ENCODE peak calls at places on chromosome 17, in seven cellular contexts. S is stromal cell of bone marrow; G is progenitor cell of endocrine pancreas; O is GM03348; B is HuH-7; E is IMR-90; V is activated CD8-positive, alpha-beta memory T cell treated with anti-CD3 and anti-CD28 coated beads for 1 hour. M is an unnamed sample.

GRCh38 chr17:82315703-82316358 is 1.6 kb downstream of the CD7 start:
- DNase-seq in G (no peak), S (no peak), V (no peak), O (no peak), E (no peak), B (no peak), M (no peak)

GRCh38 chr17:82053556-82054263 is 2.0 kb downstream of the GPS1 start:
- DNase-seq in E (no peak), B (no peak), G (no peak), V (no peak), S (no peak), O (no peak), M (no peak)

GRCh38 chr17:81260641-81261040 is 21.5 kb downstream of the NDUFAF8 start:
- DNase-seq in G (no peak), V (no peak), S (no peak), E (no peak), B (no peak), O (no peak), M (no peak)

GRCh38 chr17:33696102-33696501 is 403.0 kb upstream of the ASIC2 start:
- DNase-seq in E (no peak), G (no peak), V (no peak), O (no peak), S (no peak), B (no peak), M (no peak)

GRCh38 chr17:80113033-80113484 is 11.7 kb downstream of the GAA start:
- DNase-seq in E (no peak), V (no peak), S (no peak), G (no peak), O (no peak), B (no peak), M (no peak)

GRCh38 chr17:3913531-3914318 is 2.5 kb downstream of the P2RX1 start:
- DNase-seq in E (peak), B (peak), S (no peak), G (peak), O (peak), V (peak), M (peak)

GRCh38 chr17:50767030-50767429 is 288 bp downstream of the ANKRD40CL start:
- DNase-seq in E (no peak), B (no peak), O (no peak), V (no peak), S (no peak), G (no peak), M (no peak)

GRCh38 chr17:44522883-44523671 is 19.9 kb upstream of the GPATCH8 start:
- DNase-seq in O (peak), S (peak), V (no peak), E (peak), G (no peak), B (peak), M (peak)

GRCh38 chr17:2967515-2967914 is 95.9 kb downstream of the OR1D5 start:
- DNase-seq in G (no peak), O (no peak), E (no peak), V (no peak), S (no peak), B (no peak), M (no peak)

GRCh38 chr17:4998666-4999428 is 1.1 kb downstream of the KIF1C start:
- DNase-seq in V (no peak), S (no peak), O (peak), E (no peak), B (peak), G (no peak), M (peak)

GRCh38 chr17:1107777-1108559 is 71.8 kb downstream of the ABR start:
- DNase-seq in S (no peak), G (no peak), B (no peak), E (no peak), O (peak), V (no peak), M (no peak)

GRCh38 chr17:39663340-39663687 is 1.8 kb upstream of the TCAP start:
- DNase-seq in O (no peak), S (no peak), V (no peak), B (no peak), G (no peak), E (no peak), M (no peak)

GRCh38 chr17:80839401-80839800 is 152.2 kb upstream of the CHMP6 start:
- DNase-seq in V (no peak), O (no peak), S (no peak), B (no peak), G (no peak), E (no peak), M (no peak)

GRCh38 chr17:31067699-31068184 is 27.0 kb upstream of the NF1 start:
- DNase-seq in V (no peak), S (peak), O (peak), G (no peak), B (no peak), E (peak), M (peak)

GRCh38 chr17:12037970-12038369 is 17.3 kb downstream of the MAP2K4 start:
- DNase-seq in V (no peak), G (no peak), O (no peak), S (no peak), B (no peak), E (no peak), M (no peak)

GRCh38 chr17:1460233-1460632 is 4.2 kb upstream of the CRK start:
- DNase-seq in S (no peak), V (no peak), B (no peak), E (no peak), G (no peak), O (peak), M (peak)

GRCh38 chr17:71188811-71189492 is 931.9 kb upstream of the SOX9 start:
- DNase-seq in S (peak), G (no peak), V (no peak), B (no peak), O (peak), E (peak), M (no peak)

GRCh38 chr17:40471856-40472732 is 28.8 kb downstream of the IGFBP4 start:
- DNase-seq in V (no peak), B (no peak), S (no peak), O (no peak), G (no peak), E (peak), M (no peak)

GRCh38 chr17:74213897-74214386 is 571 bp downstream of the TTYH2 start:
- DNase-seq in O (no peak), G (no peak), V (no peak), E (no peak), S (no peak), B (no peak), M (no peak)

GRCh38 chr17:1792495-1793446 is 30.9 kb downstream of the SERPINF1 start:
- DNase-seq in G (no peak), S (no peak), V (no peak), B (no peak), E (no peak), O (no peak), M (no peak)